ENCODE peak calls at places on chromosomes 3 and 15, in ten cellular contexts. V is HuH-7; G is activated T-helper 9 cell treated with anti-CD3 and anti-CD28 coated beads, Interleukin-2, amount 50 U/mL, for 16 hours; I is stimulated activated CD4-positive, alpha-beta T cell treated with anti-CD3 and anti-CD28 coated beads, Interleukin-2, amount 100 ng/mL, for 48 hours; M is HCEC 1CT; O is T-helper 9 cell; T is stimulated activated CD8-positive, alpha-beta memory T cell treated with anti-CD3 and anti-CD28 coated beads, Interleukin-2, amount 100 ng/mL, for 1 hour; L is EL; E is amniotic stem cell; D is fibroblast of pulmonary artery. X is an unnamed sample.

GRCh38 chr3:122101646-122102045 is 46.5 kb downstream of the CD86 start:
- DNase-seq in V (peak; percentile 21), G (no peak), I (no peak), M (peak; percentile 46), O (no peak), T (no peak), L (peak; percentile 57), E (peak; percentile 55), D (peak; percentile 49), X (peak; percentile 36)

GRCh38 chr15:68787609-68788264 is 33.0 kb downstream of the ANP32A start:
- DNase-seq in V (no peak), G (no peak), I (no peak), M (no peak), O (no peak), T (no peak), L (no peak), E (no peak), D (no peak), X (no peak)

GRCh38 chr3:69082805-69083204 is 1.9 kb upstream of the ARL6IP5 start:
- DNase-seq in V (no peak), G (peak; percentile 71), I (peak; percentile 59), M (peak; percentile 75), O (peak; percentile 42), T (no peak), L (peak; percentile 80), E (peak; percentile 28), D (peak; percentile 68), X (no peak)

GRCh38 chr3:190709351-190709773 is 153.1 kb downstream of the GMNC start:
- DNase-seq in V (no peak), G (no peak), I (no peak), M (peak; percentile 1), O (no peak), T (no peak), L (peak; percentile 15), E (no peak), D (peak; percentile 48), X (no peak)

GRCh38 chr3:15513810-15514662 is 7.5 kb downstream of the COLQ start:
- DNase-seq in V (no peak), G (no peak), I (no peak), M (no peak), O (no peak), T (no peak), L (no peak), E (no peak), D (no peak), X (no peak)

GRCh38 chr3:160665784-160666526 is 11.0 kb upstream of the ARL14 start:
- DNase-seq in V (no peak), G (no peak), I (no peak), M (peak; percentile 92), O (no peak), T (no peak), L (peak; percentile 95), E (no peak), D (peak; percentile 80), X (no peak)

GRCh38 chr3:185559706-185560090 is 7.3 kb upstream of the LIPH start:
- DNase-seq in V (no peak), G (no peak), I (no peak), M (no peak), O (no peak), T (no peak), L (no peak), E (no peak), D (no peak), X (no peak)

GRCh38 chr3:64361962-64362735 is 136.9 kb upstream of the PRICKLE2 start:
- DNase-seq in V (no peak), G (no peak), I (no peak), M (no peak), O (no peak), T (no peak), L (no peak), E (no peak), D (peak; percentile 45), X (no peak)

GRCh38 chr3:128482857-128483656 is 9.9 kb downstream of the GATA2 start:
- DNase-seq in V (no peak), G (no peak), I (no peak), M (peak; percentile 68), O (no peak), T (no peak), L (peak; percentile 95), E (peak; percentile 96), D (peak; percentile 67), X (no peak)

GRCh38 chr3:188303286-188303799 is 149.4 kb downstream of the LPP start:
- DNase-seq in V (no peak), G (no peak), I (no peak), M (no peak), O (no peak), T (no peak), L (no peak), E (no peak), D (no peak), X (no peak)

GRCh38 chr3:128537091-128537703 is 44.2 kb upstream of the GATA2 start:
- DNase-seq in V (no peak), G (no peak), I (no peak), M (no peak), O (no peak), T (no peak), L (peak; percentile 15), E (no peak), D (no peak), X (no peak)

GRCh38 chr15:68106656-68107055 is 52.5 kb downstream of the PIAS1 start:
- DNase-seq in V (no peak), G (no peak), I (no peak), M (peak; percentile 50), O (no peak), T (no peak), L (peak; percentile 74), E (no peak), D (peak; percentile 32), X (no peak)

GRCh38 chr3:64645236-64645635 is 42.6 kb downstream of the ADAMTS9 start:
- DNase-seq in V (no peak), G (no peak), I (no peak), M (no peak), O (no peak), T (no peak), L (no peak), E (no peak), D (peak; percentile 32), X (no peak)

GRCh38 chr3:157136647-157137387 is 23.1 kb downstream of the CCNL1 start:
- DNase-seq in V (no peak), G (no peak), I (no peak), M (peak; percentile 35), O (no peak), T (no peak), L (no peak), E (no peak), D (peak; percentile 70), X (no peak)

GRCh38 chr15:69863446-69863845 is 234.3 kb downstream of the TLE3 start:
- DNase-seq in V (no peak), G (no peak), I (no peak), M (no peak), O (no peak), T (no peak), L (no peak), E (no peak), D (no peak), X (no peak)

GRCh38 chr3:187669675-187670504 is at the start of gene SST:
- DNase-seq in V (peak; percentile 61), G (no peak), I (peak; percentile 11), M (peak; percentile 9), O (no peak), T (no peak), L (peak; percentile 39), E (peak; percentile 13), D (peak; percentile 66), X (no peak)

GRCh38 chr15:25691544-25692430 is 171.3 kb downstream of the ATP10A start:
- DNase-seq in V (no peak), G (no peak), I (no peak), M (no peak), O (no peak), T (no peak), L (no peak), E (no peak), D (peak; percentile 26), X (no peak)

GRCh38 chr3:55180161-55180560 is 252.3 kb upstream of the LRTM1 start:
- DNase-seq in V (no peak), G (no peak), I (no peak), M (peak; percentile 65), O (no peak), T (no peak), L (peak; percentile 73), E (no peak), D (no peak), X (no peak)

GRCh38 chr15:63553388-63553791 is 43.8 kb upstream of the FBXL22 start:
- DNase-seq in V (no peak), G (no peak), I (no peak), M (peak; percentile 95), O (no peak), T (no peak), L (peak; percentile 90), E (peak; percentile 45), D (peak; percentile 96), X (peak; percentile 35)

GRCh38 chr15:43526261-43526930 is 9.0 kb downstream of the MAP1A start:
- DNase-seq in V (no peak), G (no peak), I (no peak), M (no peak), O (no peak), T (no peak), L (no peak), E (no peak), D (no peak), X (no peak)

GRCh38 chr3:110362756-110363155 is 708.9 kb upstream of the NECTIN3 start:
- DNase-seq in V (no peak), G (no peak), I (no peak), M (peak; percentile 49), O (no peak), T (no peak), L (no peak), E (no peak), D (no peak), X (no peak)

GRCh38 chr15:28129261-28129848 is 30.2 kb upstream of the OCA2 start:
- DNase-seq in V (no peak), G (no peak), I (no peak), M (no peak), O (no peak), T (no peak), L (no peak), E (no peak), D (no peak), X (no peak)

GRCh38 chr15:41852736-41853135 is 14.1 kb downstream of the PLA2G4B start:
- DNase-seq in V (no peak), G (no peak), I (no peak), M (no peak), O (no peak), T (no peak), L (no peak), E (no peak), D (no peak), X (no peak)

GRCh38 chr15:52789601-52790165 is 453 bp downstream of the ONECUT1 start:
- DNase-seq in V (peak; percentile 48), G (no peak), I (no peak), M (peak; percentile 4), O (no peak), T (no peak), L (peak; percentile 18), E (no peak), D (peak; percentile 16), X (no peak)

GRCh38 chr15:47185222-47185800 is 532.0 kb upstream of the SEMA6D start:
- DNase-seq in V (no peak), G (no peak), I (no peak), M (no peak), O (no peak), T (no peak), L (no peak), E (no peak), D (no peak), X (no peak)